ENCODE peak calls at places on chromosomes 5 and 9, in eight cellular contexts. One of them, this sample, is unnamed.

GRCh38 chr9:17802249-17802857 is 223.5 kb downstream of the SH3GL2 start:
- DNase-seq in HepG2: no peak
- DNase-seq in WERI-Rb-1: no peak
- DNase-seq in AG10803: no peak
- DNase-seq in mammary epithelial cell: no peak
- DNase-seq in dorsolateral prefrontal cortex: no peak
- DNase-seq in tibial artery: no peak
- DNase-seq in lower leg skin: no peak
- DNase-seq in this sample: peak

GRCh38 chr5:178667685-178668084 is 40.8 kb upstream of the CLK4 start:
- DNase-seq in WERI-Rb-1: no peak
- DNase-seq in lower leg skin: no peak
- DNase-seq in mammary epithelial cell: no peak
- DNase-seq in dorsolateral prefrontal cortex: no peak
- DNase-seq in tibial artery: no peak
- DNase-seq in HepG2: no peak
- DNase-seq in AG10803: no peak
- DNase-seq in this sample: no peak

GRCh38 chr5:14054965-14055963 is 87.9 kb upstream of the TRIO start:
- DNase-seq in lower leg skin: no peak
- DNase-seq in HepG2: no peak
- DNase-seq in tibial artery: no peak
- DNase-seq in WERI-Rb-1: no peak
- DNase-seq in dorsolateral prefrontal cortex: no peak
- DNase-seq in mammary epithelial cell: peak
- DNase-seq in AG10803: peak
- DNase-seq in this sample: peak

GRCh38 chr5:15783734-15784133 is 283.8 kb downstream of the FBXL7 start:
- DNase-seq in dorsolateral prefrontal cortex: no peak
- DNase-seq in tibial artery: no peak
- DNase-seq in lower leg skin: no peak
- DNase-seq in HepG2: no peak
- DNase-seq in AG10803: no peak
- DNase-seq in WERI-Rb-1: no peak
- DNase-seq in mammary epithelial cell: no peak
- DNase-seq in this sample: no peak

GRCh38 chr9:11962327-11962726 is 730.9 kb upstream of the TYRP1 start:
- DNase-seq in mammary epithelial cell: no peak
- DNase-seq in tibial artery: no peak
- DNase-seq in AG10803: no peak
- DNase-seq in WERI-Rb-1: no peak
- DNase-seq in dorsolateral prefrontal cortex: no peak
- DNase-seq in lower leg skin: no peak
- DNase-seq in HepG2: no peak
- DNase-seq in this sample: peak

GRCh38 chr5:37836173-37837100 is 3.4 kb downstream of the GDNF start:
- DNase-seq in lower leg skin: no peak
- DNase-seq in AG10803: peak
- DNase-seq in HepG2: no peak
- DNase-seq in tibial artery: no peak
- DNase-seq in mammary epithelial cell: peak
- DNase-seq in WERI-Rb-1: no peak
- DNase-seq in dorsolateral prefrontal cortex: peak
- DNase-seq in this sample: peak

GRCh38 chr9:91678807-91679206 is 255.2 kb upstream of the NFIL3 start:
- DNase-seq in lower leg skin: no peak
- DNase-seq in WERI-Rb-1: no peak
- DNase-seq in HepG2: no peak
- DNase-seq in mammary epithelial cell: no peak
- DNase-seq in dorsolateral prefrontal cortex: no peak
- DNase-seq in tibial artery: no peak
- DNase-seq in AG10803: no peak
- DNase-seq in this sample: no peak

GRCh38 chr5:36657563-36657995 is 51.2 kb downstream of the SLC1A3 start:
- DNase-seq in tibial artery: peak
- DNase-seq in lower leg skin: peak
- DNase-seq in HepG2: peak
- DNase-seq in dorsolateral prefrontal cortex: no peak
- DNase-seq in WERI-Rb-1: no peak
- DNase-seq in AG10803: peak
- DNase-seq in mammary epithelial cell: peak
- DNase-seq in this sample: peak

GRCh38 chr5:42951847-42952411 is 88.2 kb downstream of the ANXA2R start:
- DNase-seq in dorsolateral prefrontal cortex: no peak
- DNase-seq in AG10803: peak
- DNase-seq in WERI-Rb-1: no peak
- DNase-seq in mammary epithelial cell: no peak
- DNase-seq in HepG2: no peak
- DNase-seq in lower leg skin: peak
- DNase-seq in tibial artery: no peak
- DNase-seq in this sample: peak

GRCh38 chr5:34487202-34487879 is 168.8 kb upstream of the RAI14 start:
- DNase-seq in lower leg skin: no peak
- DNase-seq in HepG2: peak
- DNase-seq in tibial artery: peak
- DNase-seq in WERI-Rb-1: no peak
- DNase-seq in dorsolateral prefrontal cortex: no peak
- DNase-seq in mammary epithelial cell: peak
- DNase-seq in AG10803: peak
- DNase-seq in this sample: peak

GRCh38 chr5:177389368-177390169 is 5.3 kb downstream of the SLC34A1 start:
- DNase-seq in tibial artery: no peak
- DNase-seq in mammary epithelial cell: peak
- DNase-seq in AG10803: peak
- DNase-seq in WERI-Rb-1: no peak
- DNase-seq in lower leg skin: no peak
- DNase-seq in HepG2: peak
- DNase-seq in dorsolateral prefrontal cortex: no peak
- DNase-seq in this sample: peak

GRCh38 chr5:36199620-36200019 is 42.1 kb downstream of the NADK2 start:
- DNase-seq in tibial artery: no peak
- DNase-seq in mammary epithelial cell: no peak
- DNase-seq in WERI-Rb-1: no peak
- DNase-seq in HepG2: no peak
- DNase-seq in dorsolateral prefrontal cortex: no peak
- DNase-seq in lower leg skin: no peak
- DNase-seq in AG10803: peak
- DNase-seq in this sample: peak

GRCh38 chr5:141516648-141517025 is 27.8 kb downstream of the PCDHGC5 start:
- DNase-seq in AG10803: peak
- DNase-seq in mammary epithelial cell: no peak
- DNase-seq in tibial artery: peak
- DNase-seq in WERI-Rb-1: no peak
- DNase-seq in dorsolateral prefrontal cortex: no peak
- DNase-seq in HepG2: no peak
- DNase-seq in lower leg skin: peak
- DNase-seq in this sample: peak

GRCh38 chr5:109649371-109649770 is 40.4 kb upstream of the MAN2A1 start:
- DNase-seq in lower leg skin: no peak
- DNase-seq in WERI-Rb-1: no peak
- DNase-seq in dorsolateral prefrontal cortex: no peak
- DNase-seq in AG10803: no peak
- DNase-seq in HepG2: no peak
- DNase-seq in tibial artery: no peak
- DNase-seq in mammary epithelial cell: no peak
- DNase-seq in this sample: no peak

GRCh38 chr9:112554516-112554915 is 67.9 kb downstream of the KIAA1958 start:
- DNase-seq in WERI-Rb-1: no peak
- DNase-seq in dorsolateral prefrontal cortex: no peak
- DNase-seq in mammary epithelial cell: peak
- DNase-seq in AG10803: peak
- DNase-seq in lower leg skin: no peak
- DNase-seq in tibial artery: no peak
- DNase-seq in HepG2: no peak
- DNase-seq in this sample: peak

GRCh38 chr5:174951151-174951780 is 226.9 kb downstream of the MSX2 start:
- DNase-seq in WERI-Rb-1: peak
- DNase-seq in tibial artery: peak
- DNase-seq in mammary epithelial cell: peak
- DNase-seq in dorsolateral prefrontal cortex: peak
- DNase-seq in lower leg skin: no peak
- DNase-seq in HepG2: peak
- DNase-seq in AG10803: peak
- DNase-seq in this sample: peak

GRCh38 chr5:36897616-36898015 is 21.0 kb downstream of the NIPBL start:
- DNase-seq in dorsolateral prefrontal cortex: no peak
- DNase-seq in mammary epithelial cell: no peak
- DNase-seq in AG10803: peak
- DNase-seq in HepG2: no peak
- DNase-seq in tibial artery: no peak
- DNase-seq in lower leg skin: no peak
- DNase-seq in WERI-Rb-1: no peak
- DNase-seq in this sample: peak

GRCh38 chr9:77847626-77848025 is 184.0 kb downstream of the GNAQ start:
- DNase-seq in HepG2: no peak
- DNase-seq in WERI-Rb-1: no peak
- DNase-seq in mammary epithelial cell: peak
- DNase-seq in lower leg skin: no peak
- DNase-seq in dorsolateral prefrontal cortex: no peak
- DNase-seq in AG10803: no peak
- DNase-seq in tibial artery: no peak
- DNase-seq in this sample: no peak

GRCh38 chr5:143153332-143154119 is 250.0 kb downstream of the NR3C1 start:
- DNase-seq in AG10803: peak
- DNase-seq in tibial artery: peak
- DNase-seq in WERI-Rb-1: no peak
- DNase-seq in dorsolateral prefrontal cortex: peak
- DNase-seq in mammary epithelial cell: no peak
- DNase-seq in HepG2: no peak
- DNase-seq in lower leg skin: peak
- DNase-seq in this sample: peak

GRCh38 chr5:143086851-143087637 is 316.4 kb downstream of the NR3C1 start:
- DNase-seq in lower leg skin: no peak
- DNase-seq in HepG2: peak
- DNase-seq in AG10803: peak
- DNase-seq in dorsolateral prefrontal cortex: no peak
- DNase-seq in WERI-Rb-1: no peak
- DNase-seq in tibial artery: no peak
- DNase-seq in mammary epithelial cell: peak
- DNase-seq in this sample: no peak

GRCh38 chr5:159971931-159972461 is 36.9 kb upstream of the TTC1 start:
- DNase-seq in HepG2: no peak
- DNase-seq in mammary epithelial cell: no peak
- DNase-seq in tibial artery: no peak
- DNase-seq in WERI-Rb-1: peak
- DNase-seq in dorsolateral prefrontal cortex: no peak
- DNase-seq in lower leg skin: peak
- DNase-seq in AG10803: no peak
- DNase-seq in this sample: no peak

GRCh38 chr5:159976921-159977320 is 32.0 kb upstream of the TTC1 start:
- DNase-seq in lower leg skin: no peak
- DNase-seq in dorsolateral prefrontal cortex: no peak
- DNase-seq in tibial artery: no peak
- DNase-seq in HepG2: no peak
- DNase-seq in AG10803: no peak
- DNase-seq in WERI-Rb-1: no peak
- DNase-seq in mammary epithelial cell: no peak
- DNase-seq in this sample: no peak

GRCh38 chr5:159972538-159973362 is 36.2 kb upstream of the TTC1 start:
- DNase-seq in mammary epithelial cell: no peak
- DNase-seq in dorsolateral prefrontal cortex: no peak
- DNase-seq in AG10803: no peak
- DNase-seq in lower leg skin: peak
- DNase-seq in WERI-Rb-1: no peak
- DNase-seq in tibial artery: no peak
- DNase-seq in HepG2: no peak
- DNase-seq in this sample: no peak

GRCh38 chr5:159978358-159978757 is 30.6 kb upstream of the TTC1 start:
- DNase-seq in HepG2: no peak
- DNase-seq in dorsolateral prefrontal cortex: no peak
- DNase-seq in lower leg skin: no peak
- DNase-seq in WERI-Rb-1: peak
- DNase-seq in tibial artery: no peak
- DNase-seq in mammary epithelial cell: no peak
- DNase-seq in AG10803: no peak
- DNase-seq in this sample: peak

DNA sequence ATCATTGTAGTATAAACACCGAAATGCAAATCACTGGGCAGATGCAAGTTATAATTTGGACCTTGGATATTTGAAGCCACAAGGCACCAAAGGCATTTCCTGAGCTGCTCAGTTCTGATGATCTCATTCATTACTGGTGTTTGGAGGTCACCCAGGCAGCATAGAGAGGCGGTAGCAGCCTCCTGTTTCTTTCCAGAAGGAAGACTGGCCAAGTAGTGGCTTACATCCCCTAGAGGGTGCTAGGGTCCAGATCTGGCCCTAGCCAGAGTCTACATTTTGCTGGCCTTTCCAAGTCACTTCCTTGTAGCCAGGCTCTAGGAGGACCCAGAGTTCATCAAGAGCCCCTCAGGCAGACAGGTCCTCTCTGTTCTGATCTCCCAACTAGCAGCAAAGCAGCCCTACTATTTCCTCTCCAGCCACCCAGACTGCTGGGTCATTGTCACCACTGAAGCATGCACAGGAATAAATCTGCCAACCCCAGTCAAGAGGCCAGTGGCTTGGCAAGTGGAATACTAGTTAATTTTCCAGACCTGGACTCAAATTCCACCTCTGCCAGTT is 33.4 kb upstream of the TTC1 start:
- DNase-seq in mammary epithelial cell: peak
- DNase-seq in AG10803: peak
- DNase-seq in dorsolateral prefrontal cortex: no peak
- DNase-seq in tibial artery: peak
- DNase-seq in HepG2: peak
- DNase-seq in WERI-Rb-1: peak
- DNase-seq in lower leg skin: no peak
- DNase-seq in this sample: peak
- TF ChIP-seq CTCF in mammary epithelial cell: peak
- TF ChIP-seq CTCF in AG10803: peak
- TF ChIP-seq CTCF in dorsolateral prefrontal cortex: no peak
- TF ChIP-seq CTCF in tibial artery: no peak
- TF ChIP-seq CTCF in HepG2: no peak
- TF ChIP-seq CTCF in WERI-Rb-1: peak
- TF ChIP-seq CTCF in lower leg skin: no peak
- TF ChIP-seq CTCF in this sample: peak

GRCh38 chr9:137030931-137031527 is 859 bp downstream of the FUT7 start:
- DNase-seq in dorsolateral prefrontal cortex: no peak
- DNase-seq in lower leg skin: no peak
- DNase-seq in WERI-Rb-1: no peak
- DNase-seq in HepG2: no peak
- DNase-seq in mammary epithelial cell: no peak
- DNase-seq in AG10803: no peak
- DNase-seq in tibial artery: no peak
- DNase-seq in this sample: no peak
- H3K4me3 ChIP-seq in dorsolateral prefrontal cortex: no peak
- H3K4me3 ChIP-seq in lower leg skin: no peak
- H3K4me3 ChIP-seq in WERI-Rb-1: no peak
- H3K4me3 ChIP-seq in HepG2: no peak
- H3K4me3 ChIP-seq in mammary epithelial cell: no peak
- H3K4me3 ChIP-seq in AG10803: no peak
- H3K4me3 ChIP-seq in tibial artery: no peak
- H3K4me3 ChIP-seq in this sample: no peak

GRCh38 chr5:40037703-40038102 is 612.9 kb upstream of the DAB2 start:
- DNase-seq in tibial artery: no peak
- DNase-seq in dorsolateral prefrontal cortex: no peak
- DNase-seq in lower leg skin: no peak
- DNase-seq in AG10803: no peak
- DNase-seq in mammary epithelial cell: no peak
- DNase-seq in HepG2: no peak
- DNase-seq in WERI-Rb-1: no peak
- DNase-seq in this sample: no peak
- TF ChIP-seq CTCF in tibial artery: no peak
- TF ChIP-seq CTCF in dorsolateral prefrontal cortex: no peak
- TF ChIP-seq CTCF in lower leg skin: no peak
- TF ChIP-seq CTCF in AG10803: no peak
- TF ChIP-seq CTCF in mammary epithelial cell: no peak
- TF ChIP-seq CTCF in HepG2: no peak
- TF ChIP-seq CTCF in WERI-Rb-1: no peak
- TF ChIP-seq CTCF in this sample: no peak

GRCh38 chr5:103259705-103260355 is 1.3 kb downstream of the MACIR start:
- DNase-seq in dorsolateral prefrontal cortex: peak
- DNase-seq in HepG2: peak
- DNase-seq in WERI-Rb-1: no peak
- DNase-seq in mammary epithelial cell: peak
- DNase-seq in tibial artery: no peak
- DNase-seq in lower leg skin: no peak
- DNase-seq in AG10803: peak
- DNase-seq in this sample: peak
- H3K4me3 ChIP-seq in dorsolateral prefrontal cortex: peak
- H3K4me3 ChIP-seq in HepG2: peak
- H3K4me3 ChIP-seq in WERI-Rb-1: peak
- H3K4me3 ChIP-seq in mammary epithelial cell: peak
- H3K4me3 ChIP-seq in tibial artery: peak
- H3K4me3 ChIP-seq in lower leg skin: peak
- H3K4me3 ChIP-seq in AG10803: peak
- H3K4me3 ChIP-seq in this sample: peak

This sample was measured in fibroblast of the aortic adventitia.